ENCODE peak calls at places on chromosomes 13 and 19, in seven cellular contexts. A, O, C, R, X, V and I are unnamed samples.

GRCh38 chr19:24054044-24054935 is 32.7 kb upstream of the ZNF254 start:
- DNase-seq in A (no peak), O (no peak), C (peak; percentile 24), R (no peak), X (no peak), V (peak; percentile 66), I (no peak)

GRCh38 chr13:106314417-106314816 is 221.0 kb downstream of the EFNB2 start:
- DNase-seq in A (no peak), O (no peak), C (no peak), R (no peak), X (no peak), V (no peak), I (no peak)

GRCh38 chr19:2273356-2274184 is 8.4 kb downstream of the PEAK3 start:
- DNase-seq in A (peak; percentile 98), O (peak; percentile 95), C (peak; percentile 59), R (peak; percentile 65), X (peak; percentile 92), V (peak; percentile 64), I (peak; percentile 80)

GRCh38 chr13:26557051-26557392 is 461 bp upstream of the WASF3 start:
- DNase-seq in A (no peak), O (no peak), C (peak; percentile 8), R (no peak), X (no peak), V (no peak), I (no peak)

GRCh38 chr13:79549355-79550106 is 68.6 kb downstream of the NDFIP2 start:
- DNase-seq in A (no peak), O (peak; percentile 21), C (no peak), R (no peak), X (no peak), V (no peak), I (no peak)

GRCh38 chr13:30354481-30355404 is 47.4 kb upstream of the KATNAL1 start:
- DNase-seq in A (no peak), O (no peak), C (no peak), R (no peak), X (no peak), V (peak; percentile 15), I (no peak)

GRCh38 chr19:13765395-13766094 is 1.2 kb downstream of the MRI1 start:
- DNase-seq in A (peak; percentile 49), O (peak; percentile 52), C (no peak), R (no peak), X (peak; percentile 26), V (peak; percentile 47), I (no peak)

GRCh38 chr13:99018418-99019180 is 40.7 kb upstream of the DOCK9 start:
- DNase-seq in A (no peak), O (no peak), C (no peak), R (no peak), X (no peak), V (no peak), I (no peak)

GRCh38 chr19:34321735-34322134 is 43.3 kb upstream of the GPI start:
- DNase-seq in A (no peak), O (no peak), C (no peak), R (no peak), X (no peak), V (no peak), I (no peak)

GRCh38 chr13:102878491-102878890 is 32.7 kb downstream of the ERCC5 start:
- DNase-seq in A (no peak), O (no peak), C (no peak), R (no peak), X (no peak), V (no peak), I (no peak)

GRCh38 chr19:5706876-5707573 is 12.9 kb downstream of the LONP1 start:
- DNase-seq in A (no peak), O (no peak), C (no peak), R (no peak), X (no peak), V (no peak), I (no peak)

GRCh38 chr13:32889986-32890565 is 126.1 kb upstream of the KL start:
- DNase-seq in A (no peak), O (no peak), C (no peak), R (no peak), X (no peak), V (no peak), I (no peak)

GRCh38 chr13:91132381-91132780 is 215.1 kb upstream of the MIR17HG start:
- DNase-seq in A (no peak), O (no peak), C (no peak), R (no peak), X (no peak), V (no peak), I (no peak)

GRCh38 chr19:2328401-2329161 is at the start of the genes LSM7 and SPPL2B:
- DNase-seq in A (peak; percentile 90), O (peak; percentile 100), C (peak; percentile 63), R (peak; percentile 64), X (peak; percentile 95), V (peak; percentile 72), I (peak; percentile 79)

GRCh38 chr13:89902223-89902622 is 1445.3 kb upstream of the MIR17HG start:
- DNase-seq in A (no peak), O (no peak), C (no peak), R (no peak), X (no peak), V (no peak), I (no peak)

GRCh38 chr13:71758823-71759222 is 108.2 kb downstream of the DACH1 start:
- DNase-seq in A (no peak), O (peak; percentile 11), C (no peak), R (no peak), X (no peak), V (no peak), I (no peak)

GRCh38 chr19:50479761-50480251 is 3.2 kb upstream of the GARIN5A start:
- DNase-seq in A (no peak), O (no peak), C (no peak), R (no peak), X (no peak), V (no peak), I (no peak)

GRCh38 chr13:108037348-108037747 is 178.0 kb downstream of the LIG4 start:
- DNase-seq in A (no peak), O (no peak), C (no peak), R (no peak), X (no peak), V (no peak), I (no peak)

GRCh38 chr19:33646306-33646705 is 24.6 kb downstream of the CHST8 start:
- DNase-seq in A (no peak), O (no peak), C (no peak), R (no peak), X (no peak), V (no peak), I (no peak)

GRCh38 chr13:99357149-99357596 is 50.0 kb upstream of the GPR183 start:
- DNase-seq in A (peak; percentile 22), O (no peak), C (no peak), R (peak; percentile 61), X (peak; percentile 76), V (no peak), I (no peak)

GRCh38 chr13:23654111-23655110 is 84.2 kb downstream of the TNFRSF19 start:
- DNase-seq in A (no peak), O (no peak), C (no peak), R (no peak), X (no peak), V (peak; percentile 88), I (no peak)

DNA sequence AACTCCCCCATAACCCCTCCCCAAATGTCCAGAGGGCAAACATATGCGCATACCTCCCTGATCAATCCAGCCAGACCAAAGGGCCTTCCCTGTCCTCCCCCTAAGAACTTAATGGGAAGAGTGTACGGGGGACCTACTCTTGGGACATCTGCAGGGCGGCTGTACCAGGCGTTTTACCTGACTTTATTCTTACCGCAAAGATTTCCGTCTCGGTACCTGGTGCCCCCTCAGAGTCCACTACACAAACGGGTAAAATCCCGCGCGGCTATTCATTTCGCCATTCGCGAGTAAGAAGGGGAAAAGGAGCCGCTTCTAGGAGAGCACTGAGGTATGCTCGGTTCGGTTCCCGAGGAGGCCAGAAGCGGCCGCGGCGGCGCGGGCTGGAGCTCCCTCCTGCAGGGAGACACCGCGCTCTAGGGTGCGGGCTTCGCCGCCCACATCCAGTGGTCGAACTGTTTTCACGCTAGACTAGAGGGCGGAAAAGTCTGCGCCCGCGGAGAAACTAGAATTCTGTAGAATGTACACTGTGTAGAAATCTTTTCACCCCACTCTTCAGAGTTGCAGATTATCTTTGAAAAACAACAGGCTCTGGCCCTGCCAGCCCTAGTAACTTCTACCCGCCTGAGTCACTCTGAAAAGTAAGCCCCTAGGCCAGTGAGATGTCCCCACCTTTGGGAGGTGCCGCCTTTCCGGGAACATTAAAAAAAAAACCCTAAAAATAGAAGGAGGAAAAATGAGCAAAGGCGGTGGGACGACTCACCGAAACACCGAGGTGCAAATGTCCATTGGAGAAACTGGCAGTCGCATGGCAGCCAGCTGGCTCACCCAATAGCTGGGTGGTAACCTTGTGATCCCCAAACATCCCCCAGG is 3.8 kb upstream of the TSHZ3 start:
- DNase-seq in A (peak; percentile 65), O (peak; percentile 36), C (no peak), R (no peak), X (no peak), V (no peak), I (no peak)
- TF ChIP-seq YY1 in A (no peak), O (no peak), C (no peak), R (no peak), X (no peak), V (no peak), I (no peak)

DNA sequence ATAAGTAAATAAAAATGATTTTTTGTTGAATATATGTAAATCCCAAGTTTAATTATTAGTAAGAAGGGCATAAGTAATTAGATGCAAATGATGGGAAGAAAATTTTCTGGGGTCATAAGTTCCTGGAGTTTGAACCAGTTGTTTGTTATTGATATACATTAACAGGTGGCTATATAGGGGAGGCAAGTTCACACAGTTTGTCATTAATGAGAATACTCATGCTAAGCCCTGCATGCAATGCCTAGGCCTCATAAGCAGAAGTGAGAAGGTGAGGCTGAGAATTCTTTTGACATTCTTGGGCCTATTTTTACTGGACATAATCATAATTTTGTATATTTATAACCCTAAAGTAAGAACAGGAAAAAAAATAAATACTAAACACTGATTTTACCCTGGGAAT is 1210.7 kb upstream of the PCDH9 start:
- DNase-seq in A (no peak), O (no peak), C (no peak), R (no peak), X (no peak), V (no peak), I (no peak)
- H3K4me1 ChIP-seq in A (no peaks in the 10 kb centered on the region), O (no peaks in the 10 kb centered on the region), C (no peaks in the 10 kb centered on the region), R (no peaks in the 10 kb centered on the region), X (no peaks in the 10 kb centered on the region), V (no peaks in the 10 kb centered on the region), I (no peaks in the 10 kb centered on the region)

GRCh38 chr19:10142701-10143375 is 23.1 kb upstream of the EIF3G start:
- DNase-seq in A (no peak), O (no peak), C (no peak), R (no peak), X (no peak), V (no peak), I (no peak)
- TF ChIP-seq YY1 in A (no peak), O (no peak), C (no peak), R (no peak), X (no peak), V (no peak), I (no peak)

GRCh38 chr13:97257228-97257755 is 35.2 kb downstream of the MBNL2 start:
- DNase-seq in A (no peak), O (no peak), C (no peak), R (no peak), X (no peak), V (no peak), I (no peak)
- H3K4me1 ChIP-seq in A (peaks cover 13% of the 10 kb centered on the region), O (peaks cover 61% of the 10 kb centered on the region), C (peaks cover 90% of the 10 kb centered on the region), R (peaks cover 24% of the 10 kb centered on the region), X (peaks cover 30% of the 10 kb centered on the region), V (peaks cover 80% of the 10 kb centered on the region), I (no peaks in the 10 kb centered on the region)